ENCODE peak calls at places on chromosomes 16 and 17, in five cellular contexts. E, F, A, U and P are unnamed samples.

GRCh38 chr17:57551321-57552079 is 193.6 kb downstream of the CCDC182 start:
- DNase-seq in A (no peak), F (no peak), U (no peak), E (no peak), P (no peak)

GRCh38 chr17:38893612-38894011 is 23.8 kb downstream of the LASP1 start:
- DNase-seq in F (peak; percentile 62), E (peak; percentile 54), A (no peak), U (no peak), P (no peak)

GRCh38 chr17:29573871-29574731 is 5.6 kb downstream of the TP53I13 start:
- DNase-seq in E (no peak), A (no peak), U (peak; percentile 24), F (no peak), P (no peak)

GRCh38 chr17:75524971-75525805 is at the start of gene LLGL2:
- DNase-seq in A (no peak), F (peak; percentile 92), E (peak; percentile 60), U (peak; percentile 66), P (no peak)

GRCh38 chr17:63842173-63842539 is 329 bp downstream of the SMARCD2 start:
- DNase-seq in A (no peak), F (peak; percentile 70), U (peak; percentile 40), E (no peak), P (no peak)

GRCh38 chr17:62995377-62995885 is 29.4 kb downstream of the TANC2 start:
- DNase-seq in U (no peak), E (peak; percentile 70), A (no peak), F (no peak), P (no peak)

GRCh38 chr17:71633391-71633849 is 487.4 kb upstream of the SOX9 start:
- DNase-seq in A (peak; percentile 70), U (no peak), E (peak; percentile 36), F (no peak), P (peak; percentile 92)

GRCh38 chr16:66911112-66911511 is 7.6 kb downstream of the CDH16 start:
- DNase-seq in F (peak; percentile 20), U (no peak), E (no peak), A (no peak), P (no peak)

GRCh38 chr17:8609910-8610309 is 20.6 kb downstream of the MYH10 start:
- DNase-seq in E (no peak), A (no peak), U (no peak), F (no peak), P (no peak)

GRCh38 chr17:75090871-75091854 is 3.4 kb downstream of the SLC16A5 start:
- DNase-seq in A (no peak), F (no peak), E (no peak), U (no peak), P (no peak)

GRCh38 chr16:70767377-70768204 is 33.4 kb downstream of the VAC14 start:
- DNase-seq in E (no peak), A (no peak), F (no peak), U (no peak), P (no peak)

GRCh38 chr17:44921122-44921882 is 6.0 kb upstream of the GFAP start:
- DNase-seq in U (no peak), F (peak; percentile 22), A (no peak), E (no peak), P (no peak)

GRCh38 chr17:45334231-45334630 is 17.4 kb upstream of the MAP3K14 start:
- DNase-seq in E (no peak), U (peak; percentile 4), F (no peak), A (no peak), P (no peak)

DNA sequence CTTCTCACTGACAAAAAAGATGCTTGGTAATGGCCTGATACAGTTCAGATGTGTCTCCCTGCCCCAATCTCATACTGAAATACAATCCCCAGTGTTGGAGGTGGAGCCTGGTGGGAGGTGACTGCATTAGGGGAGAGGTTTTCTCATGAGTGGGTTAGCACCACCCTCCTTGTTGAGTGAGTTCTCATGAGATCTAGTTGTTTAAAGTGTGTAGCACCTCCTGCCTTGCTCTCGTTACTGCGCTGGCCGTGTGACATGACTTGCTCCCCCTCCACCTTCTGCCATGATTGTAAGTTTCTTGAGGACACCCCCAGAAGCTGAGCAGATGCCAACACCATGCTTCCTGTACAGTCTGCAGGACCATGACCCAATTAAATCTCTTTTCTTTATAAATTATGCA is 5.0 kb downstream of the TSR1 start:
- DNase-seq in U (no peak), F (no peak), A (no peak), E (no peak), P (no peak)
- TF ChIP-seq CTCF in U (no peak), F (no peak), A (no peak), E (no peak), P (no peak)

GRCh38 chr17:49741009-49741691 is 22.8 kb downstream of the FAM117A start:
- DNase-seq in F (no peak), U (peak; percentile 54), A (no peak), E (peak; percentile 36), P (no peak)
- H3K27ac ChIP-seq in F (peak overlapping the region; percentile 77), U (peak overlapping the region; percentile 93), A (no peak overlapping the region), E (peak overlapping the region; percentile 75), P (peak overlapping the region; percentile 16)

GRCh38 chr16:714079-714478 is 839 bp upstream of the METRN start:
- DNase-seq in A (no peak), F (no peak), E (no peak), U (no peak), P (no peak)

GRCh38 chr16:716250-716607 is 1.3 kb downstream of the METRN start:
- DNase-seq in F (no peak), E (peak; percentile 80), U (no peak), A (no peak), P (no peak)

GRCh38 chr16:714558-715447 is at the start of gene METRN:
- DNase-seq in F (peak; percentile 95), E (peak; percentile 93), U (peak; percentile 87), A (no peak), P (no peak)

GRCh38 chr16:716768-717325 is 1.9 kb downstream of the METRN start:
- DNase-seq in U (no peak), A (no peak), E (no peak), F (no peak), P (no peak)

DNA sequence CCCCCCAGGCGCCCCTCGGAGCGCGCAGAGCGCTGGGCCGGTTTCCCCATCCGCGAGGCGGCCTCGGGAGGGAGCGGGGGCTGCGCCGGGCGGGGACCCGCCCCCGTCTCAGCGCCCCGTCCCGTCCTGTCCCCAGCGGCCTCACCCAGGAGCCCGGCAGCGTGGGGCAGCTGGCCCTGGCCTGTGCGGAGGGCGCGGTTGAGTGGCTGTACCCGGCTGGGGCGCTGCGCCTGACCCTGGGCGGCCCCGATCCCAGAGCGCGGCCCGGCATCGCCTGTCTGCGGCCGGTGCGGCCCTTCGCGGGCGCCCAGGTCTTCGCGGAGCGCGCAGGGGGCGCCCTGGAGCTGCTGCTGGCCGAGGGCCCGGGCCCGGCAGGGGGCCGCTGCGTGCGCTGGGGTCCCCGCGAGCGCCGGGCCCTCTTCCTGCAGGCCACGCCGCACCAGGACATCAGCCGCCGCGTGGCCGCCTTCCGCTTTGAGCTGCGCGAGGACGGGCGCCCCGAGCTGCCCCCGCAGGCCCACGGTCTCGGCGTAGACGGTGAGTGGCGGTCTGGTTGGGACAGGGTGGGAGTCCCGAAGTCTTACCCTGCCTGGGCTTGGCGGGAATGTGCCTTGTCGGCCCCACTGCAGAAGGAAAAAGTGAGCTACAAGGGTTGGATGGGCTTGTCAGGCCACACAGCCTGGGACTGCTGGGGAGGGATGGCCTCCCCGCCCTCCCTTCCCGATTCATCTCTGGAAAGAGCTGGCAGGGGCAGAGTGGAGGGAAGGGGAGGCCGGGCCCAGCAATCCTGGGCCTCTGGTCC is 731 bp downstream of the METRN start:
- DNase-seq in A (no peak), F (no peak), U (no peak), E (no peak), P (no peak)
- TF ChIP-seq CTCF in A (no peak), F (no peak), U (no peak), E (peak; percentile 5), P (peak; percentile 38)

GRCh38 chr17:78763561-78763960 is 18.5 kb downstream of the CYTH1 start:
- DNase-seq in U (no peak), E (no peak), A (no peak), F (no peak), P (no peak)

GRCh38 chr17:78764871-78765270 is 17.2 kb downstream of the CYTH1 start:
- DNase-seq in F (no peak), E (no peak), A (no peak), U (no peak), P (no peak)

GRCh38 chr17:78759203-78759968 is 22.7 kb downstream of the CYTH1 start:
- DNase-seq in E (peak; percentile 95), A (no peak), U (no peak), F (peak; percentile 86), P (no peak)

GRCh38 chr17:78762007-78762406 is 20.1 kb downstream of the CYTH1 start:
- DNase-seq in E (peak; percentile 29), A (no peak), U (no peak), F (no peak), P (no peak)

GRCh38 chr17:78759969-78760352 is 22.1 kb downstream of the CYTH1 start:
- DNase-seq in A (no peak), F (no peak), U (no peak), E (no peak), P (no peak)
- H3K27ac ChIP-seq in A (no peak overlapping the region), F (peak overlapping the region; percentile 80), U (no peak overlapping the region), E (no peak overlapping the region), P (no peak overlapping the region)

GRCh38 chr17:80892900-80893603 is 98.6 kb upstream of the CHMP6 start:
- DNase-seq in E (peak; percentile 51), F (no peak), U (no peak), A (peak; percentile 13), P (peak; percentile 97)

GRCh38 chr17:80893604-80894438 is 97.8 kb upstream of the CHMP6 start:
- DNase-seq in E (no peak), U (no peak), A (no peak), F (no peak), P (no peak)

GRCh38 chr17:80895366-80895765 is 96.3 kb upstream of the CHMP6 start:
- DNase-seq in E (no peak), A (no peak), F (no peak), U (no peak), P (no peak)

GRCh38 chr17:80894726-80895125 is 96.9 kb upstream of the CHMP6 start:
- DNase-seq in F (no peak), A (no peak), U (no peak), E (no peak), P (no peak)

GRCh38 chr17:80894439-80894721 is 97.3 kb upstream of the CHMP6 start:
- DNase-seq in E (no peak), A (no peak), U (no peak), F (no peak), P (no peak)
- TF ChIP-seq CTCF in E (no peak), A (peak; percentile 11), U (no peak), F (no peak), P (peak; percentile 22)

GRCh38 chr16:54285414-54286066 is 1.0 kb downstream of the IRX3 start:
- DNase-seq in E (peak; percentile 50), A (no peak), F (no peak), U (no peak), P (no peak)
- H3K27ac ChIP-seq in E (peak overlapping the region; percentile 99), A (no peak overlapping the region), F (peak overlapping the region; percentile 73), U (no peak overlapping the region), P (peak overlapping the region; percentile 91)

DNA sequence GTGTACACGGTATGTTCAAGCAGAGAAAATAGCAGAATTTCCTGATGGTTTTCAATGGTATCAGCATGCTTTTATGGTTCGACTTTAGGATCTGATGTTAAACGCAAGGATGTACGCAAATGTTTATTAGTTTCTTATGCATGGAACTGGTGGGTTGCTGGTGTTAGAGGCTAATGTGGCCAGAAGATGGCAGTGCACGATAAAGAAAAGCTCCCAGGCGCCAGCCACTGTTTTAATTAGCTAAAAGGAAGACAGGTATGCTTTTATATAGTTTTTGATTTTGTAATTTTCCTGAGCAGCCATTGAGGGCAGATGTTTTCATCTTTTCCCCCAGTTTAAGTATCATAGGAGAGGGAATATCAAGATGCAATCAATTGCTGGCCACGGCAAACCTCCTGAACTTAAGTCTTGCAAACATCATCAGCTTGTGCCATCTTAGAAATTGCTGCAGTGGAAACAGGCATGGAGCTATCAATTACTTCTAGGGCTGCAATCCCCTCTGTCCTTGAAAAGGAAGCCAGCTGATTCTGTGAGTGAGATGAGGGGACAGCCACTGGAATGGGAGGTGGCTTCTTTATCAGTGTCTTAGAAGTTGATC is 648.5 kb upstream of the RBFOX1 start:
- DNase-seq in A (no peak), F (no peak), U (no peak), E (no peak), P (no peak)
- TF ChIP-seq CTCF in A (no peak), F (peak; percentile 40), U (no peak), E (no peak), P (peak; percentile 30)